ENCODE peak calls at places on chromosomes 4 and X, in five cellular contexts. One of them, this sample, is unnamed. For H3K4me1, the result is how much of the 10 kb centered on the place peaks cover.

GRCh38 chr4:71270901-71271300 is 67.9 kb upstream of the SLC4A4 start:
- DNase-seq in CD8-positive, alpha-beta memory T cell: peak
- DNase-seq in naive thymus-derived CD4-positive, alpha-beta T cell: no peak
- DNase-seq in aorta: no peak
- DNase-seq in neuronal stem cell: peak
- DNase-seq in this sample: peak

GRCh38 chrX:110699109-110699508 is 96.5 kb downstream of the CHRDL1 start:
- DNase-seq in aorta: no peak
- DNase-seq in neuronal stem cell: no peak
- DNase-seq in CD8-positive, alpha-beta memory T cell: no peak
- DNase-seq in naive thymus-derived CD4-positive, alpha-beta T cell: no peak
- DNase-seq in this sample: no peak

GRCh38 chrX:2177541-2177940 is 323.2 kb downstream of the DHRSX start:
- DNase-seq in CD8-positive, alpha-beta memory T cell: no peak
- DNase-seq in neuronal stem cell: no peak
- DNase-seq in naive thymus-derived CD4-positive, alpha-beta T cell: no peak
- DNase-seq in aorta: no peak
- DNase-seq in this sample: no peak

GRCh38 chr4:159250751-159251325 is 148.0 kb downstream of the RAPGEF2 start:
- DNase-seq in aorta: peak
- DNase-seq in naive thymus-derived CD4-positive, alpha-beta T cell: no peak
- DNase-seq in CD8-positive, alpha-beta memory T cell: no peak
- DNase-seq in neuronal stem cell: no peak
- DNase-seq in this sample: no peak

GRCh38 chrX:27186671-27187070 is 276.5 kb downstream of the PPP4R3C start:
- DNase-seq in CD8-positive, alpha-beta memory T cell: peak
- DNase-seq in neuronal stem cell: peak
- DNase-seq in naive thymus-derived CD4-positive, alpha-beta T cell: peak
- DNase-seq in aorta: no peak
- DNase-seq in this sample: peak

GRCh38 chr4:182862166-182862875 is 54.9 kb downstream of the DCTD start:
- DNase-seq in naive thymus-derived CD4-positive, alpha-beta T cell: no peak
- DNase-seq in aorta: no peak
- DNase-seq in CD8-positive, alpha-beta memory T cell: no peak
- DNase-seq in neuronal stem cell: no peak
- DNase-seq in this sample: no peak

GRCh38 chr4:55784747-55785146 is 34.8 kb upstream of the EXOC1L start:
- DNase-seq in neuronal stem cell: no peak
- DNase-seq in CD8-positive, alpha-beta memory T cell: no peak
- DNase-seq in aorta: no peak
- DNase-seq in naive thymus-derived CD4-positive, alpha-beta T cell: no peak
- DNase-seq in this sample: no peak

GRCh38 chrX:2193273-2193592 is 307.5 kb downstream of the DHRSX start:
- DNase-seq in CD8-positive, alpha-beta memory T cell: no peak
- DNase-seq in aorta: no peak
- DNase-seq in neuronal stem cell: no peak
- DNase-seq in naive thymus-derived CD4-positive, alpha-beta T cell: no peak
- DNase-seq in this sample: no peak

GRCh38 chr4:94551616-94552564 is 100.1 kb downstream of the PDLIM5 start:
- DNase-seq in naive thymus-derived CD4-positive, alpha-beta T cell: no peak
- DNase-seq in CD8-positive, alpha-beta memory T cell: no peak
- DNase-seq in aorta: no peak
- DNase-seq in neuronal stem cell: no peak
- DNase-seq in this sample: no peak

DNA sequence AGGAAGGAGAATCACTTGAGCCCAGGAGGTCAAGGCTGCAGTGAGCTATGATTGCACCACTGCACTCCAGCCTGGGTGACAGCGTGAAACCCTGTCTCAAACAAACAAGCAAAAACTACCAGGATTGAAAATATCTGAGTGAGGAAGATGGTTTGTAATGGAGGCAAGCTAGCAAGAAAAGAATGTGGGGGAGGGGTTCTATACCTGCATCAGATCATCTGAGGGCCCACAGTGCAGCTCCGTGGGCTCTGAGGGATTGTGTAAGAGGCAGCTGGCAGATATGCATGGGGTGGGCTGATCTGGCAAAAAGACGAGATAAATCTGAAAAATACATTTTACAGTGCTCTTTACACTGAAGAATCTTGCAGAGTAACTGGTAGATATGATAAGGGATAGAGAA is 28.9 kb upstream of the CHRNA9 start:
- DNase-seq in aorta: no peak
- DNase-seq in naive thymus-derived CD4-positive, alpha-beta T cell: no peak
- DNase-seq in CD8-positive, alpha-beta memory T cell: no peak
- DNase-seq in neuronal stem cell: no peak
- DNase-seq in this sample: no peak
- H3K4me1 ChIP-seq in aorta: under half
- H3K4me1 ChIP-seq in naive thymus-derived CD4-positive, alpha-beta T cell: half or more
- H3K4me1 ChIP-seq in CD8-positive, alpha-beta memory T cell: half or more
- H3K4me1 ChIP-seq in neuronal stem cell: under half
- H3K4me1 ChIP-seq in this sample: under half

DNA sequence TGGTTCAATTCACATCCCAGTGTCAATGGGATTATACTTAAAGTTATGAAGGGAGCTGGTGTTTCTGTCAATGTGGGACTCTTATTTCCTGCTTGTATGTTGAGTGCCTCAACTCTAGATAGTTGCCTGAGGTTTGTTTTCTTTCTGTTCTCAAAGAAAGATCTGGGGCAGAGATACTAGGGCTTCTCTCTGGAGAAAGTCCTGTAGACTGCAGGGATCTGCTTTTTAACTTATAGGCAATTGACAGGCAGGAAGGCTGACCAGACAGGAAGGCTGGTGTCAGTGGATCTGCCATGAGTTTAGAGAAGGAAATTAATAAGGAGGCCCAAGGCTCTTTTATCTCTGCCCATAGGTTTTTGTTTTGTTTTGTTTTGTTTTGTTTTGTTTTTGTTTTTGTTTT is 64.0 kb upstream of the PRKX start:
- DNase-seq in CD8-positive, alpha-beta memory T cell: no peak
- DNase-seq in naive thymus-derived CD4-positive, alpha-beta T cell: no peak
- DNase-seq in aorta: no peak
- DNase-seq in neuronal stem cell: no peak
- DNase-seq in this sample: no peak
- H3K4me1 ChIP-seq in CD8-positive, alpha-beta memory T cell: under half
- H3K4me1 ChIP-seq in naive thymus-derived CD4-positive, alpha-beta T cell: under half
- H3K4me1 ChIP-seq in aorta: under half
- H3K4me1 ChIP-seq in neuronal stem cell: under half
- H3K4me1 ChIP-seq in this sample: under half

DNA sequence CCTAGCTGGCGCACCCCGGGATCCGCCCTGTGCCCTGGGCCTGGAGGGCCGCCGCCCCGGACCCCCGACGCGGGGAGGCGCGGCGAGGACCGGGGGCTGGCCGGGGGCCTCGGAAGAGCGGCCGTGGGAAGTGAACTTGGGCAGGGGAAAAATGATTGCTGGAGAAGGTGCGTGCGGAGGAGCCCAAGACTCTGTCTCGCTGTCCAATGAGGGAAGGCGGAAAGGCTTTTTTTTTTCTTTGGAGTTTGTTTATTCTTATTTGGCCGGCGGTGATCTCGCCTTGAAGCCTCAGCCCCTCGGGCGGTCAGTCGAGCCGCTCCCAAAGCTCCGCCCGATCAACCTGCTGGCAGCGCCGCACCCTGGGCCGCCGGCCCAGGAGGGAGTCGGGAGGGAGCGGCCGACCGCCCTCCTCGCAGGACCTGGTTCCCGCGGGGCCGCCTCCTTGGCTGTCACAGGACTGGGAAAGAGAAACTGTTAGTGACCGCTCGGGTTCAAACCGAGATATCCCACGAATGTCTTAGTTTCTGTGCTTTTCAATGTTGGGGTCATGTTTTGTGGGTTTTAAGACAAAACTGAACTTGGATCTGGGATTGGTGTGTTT is 2.5 kb downstream of the CPEB2 start:
- DNase-seq in aorta: peak
- DNase-seq in neuronal stem cell: peak
- DNase-seq in CD8-positive, alpha-beta memory T cell: peak
- DNase-seq in naive thymus-derived CD4-positive, alpha-beta T cell: peak
- DNase-seq in this sample: peak
- H3K4me1 ChIP-seq in aorta: under half
- H3K4me1 ChIP-seq in neuronal stem cell: under half
- H3K4me1 ChIP-seq in CD8-positive, alpha-beta memory T cell: under half
- H3K4me1 ChIP-seq in naive thymus-derived CD4-positive, alpha-beta T cell: under half
- H3K4me1 ChIP-seq in this sample: under half

DNA sequence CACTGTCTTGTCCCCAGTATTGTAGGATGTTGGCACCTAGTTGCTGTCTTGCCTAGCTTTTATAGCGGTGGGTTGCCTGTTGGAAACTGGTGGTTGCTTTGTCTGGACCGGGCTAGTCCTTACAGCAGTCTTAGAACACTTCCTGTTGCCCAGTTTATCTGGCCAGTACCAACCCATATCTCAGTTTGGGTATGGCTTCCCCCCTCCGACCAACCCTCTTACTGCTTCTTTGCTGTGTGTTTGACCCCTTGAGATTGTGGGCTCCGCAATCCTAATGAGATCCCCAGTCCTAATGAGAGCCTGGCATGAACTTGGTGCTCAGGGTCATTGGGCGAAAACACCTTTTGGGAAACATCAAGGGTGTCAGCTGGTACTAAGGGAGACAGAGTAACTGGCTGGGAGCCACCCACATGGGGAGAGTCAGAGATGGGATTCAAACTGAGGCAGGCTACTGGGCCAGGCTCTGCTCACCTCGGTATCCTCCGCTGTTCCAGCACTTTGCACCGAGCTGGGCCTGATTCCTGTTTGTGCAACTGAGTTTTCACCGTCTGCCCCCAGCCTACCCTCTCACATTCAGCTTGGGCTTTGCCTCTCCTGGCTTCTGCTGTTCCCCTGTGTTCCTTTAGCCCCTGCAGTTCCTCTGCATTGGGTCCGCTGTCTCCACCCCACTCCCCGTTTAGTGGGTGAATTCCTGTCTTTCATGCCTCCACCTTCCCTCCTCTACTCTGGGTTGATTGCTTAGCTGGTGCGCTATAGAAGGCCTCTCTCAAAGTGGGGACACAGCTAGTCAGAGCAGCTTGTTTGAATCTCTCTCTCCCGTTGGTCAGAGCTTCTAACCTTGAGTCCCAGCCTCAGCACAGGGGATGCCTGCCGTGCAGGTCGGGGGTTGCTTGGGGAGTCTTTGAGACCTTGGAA is 1.6 kb downstream of the TBC1D14 start:
- DNase-seq in naive thymus-derived CD4-positive, alpha-beta T cell: no peak
- DNase-seq in aorta: no peak
- DNase-seq in CD8-positive, alpha-beta memory T cell: no peak
- DNase-seq in neuronal stem cell: no peak
- DNase-seq in this sample: no peak
- H3K4me1 ChIP-seq in naive thymus-derived CD4-positive, alpha-beta T cell: under half
- H3K4me1 ChIP-seq in aorta: under half
- H3K4me1 ChIP-seq in CD8-positive, alpha-beta memory T cell: half or more
- H3K4me1 ChIP-seq in neuronal stem cell: under half
- H3K4me1 ChIP-seq in this sample: under half

GRCh38 chr4:136650541-136651277 is 881.6 kb downstream of the PCDH18 start:
- DNase-seq in neuronal stem cell: no peak
- DNase-seq in aorta: no peak
- DNase-seq in naive thymus-derived CD4-positive, alpha-beta T cell: no peak
- DNase-seq in CD8-positive, alpha-beta memory T cell: no peak
- DNase-seq in this sample: peak

GRCh38 chr4:136653640-136654406 is 878.5 kb downstream of the PCDH18 start:
- DNase-seq in naive thymus-derived CD4-positive, alpha-beta T cell: no peak
- DNase-seq in aorta: no peak
- DNase-seq in CD8-positive, alpha-beta memory T cell: no peak
- DNase-seq in neuronal stem cell: no peak
- DNase-seq in this sample: no peak

GRCh38 chr4:136651932-136652331 is 880.4 kb downstream of the PCDH18 start:
- DNase-seq in aorta: no peak
- DNase-seq in CD8-positive, alpha-beta memory T cell: no peak
- DNase-seq in naive thymus-derived CD4-positive, alpha-beta T cell: no peak
- DNase-seq in neuronal stem cell: no peak
- DNase-seq in this sample: no peak

DNA sequence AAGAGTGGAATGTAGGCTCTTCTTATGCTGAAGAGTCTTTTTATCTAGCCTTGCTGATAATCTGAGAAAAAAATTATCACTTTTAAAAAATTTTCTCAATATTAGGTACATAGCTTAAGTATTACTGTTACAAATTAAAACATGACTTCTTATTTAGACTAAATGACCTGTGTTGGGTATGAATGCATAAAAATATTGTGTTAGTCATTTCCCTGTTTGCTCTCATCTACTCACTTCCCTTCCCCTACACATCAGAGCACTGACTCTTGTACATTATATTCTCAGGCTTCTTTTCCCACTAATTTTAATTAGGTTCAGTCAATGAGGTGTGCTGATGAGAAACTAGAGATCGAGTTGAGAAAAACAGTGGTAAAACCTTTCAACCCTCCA is 881.0 kb downstream of the PCDH18 start:
- DNase-seq in aorta: no peak
- DNase-seq in CD8-positive, alpha-beta memory T cell: no peak
- DNase-seq in neuronal stem cell: no peak
- DNase-seq in naive thymus-derived CD4-positive, alpha-beta T cell: no peak
- DNase-seq in this sample: no peak
- H3K4me1 ChIP-seq in aorta: under half
- H3K4me1 ChIP-seq in CD8-positive, alpha-beta memory T cell: under half
- H3K4me1 ChIP-seq in neuronal stem cell: under half
- H3K4me1 ChIP-seq in naive thymus-derived CD4-positive, alpha-beta T cell: under half
- H3K4me1 ChIP-seq in this sample: under half

This sample was measured in hepatocyte.